ENCODE peak calls at places on chromosomes 3 and 15, in four cellular contexts. Z is kidney, M is AG04450, H is RWPE1. N is an unnamed sample.

GRCh38 chr3:190076601-190077444 is 43.9 kb downstream of the P3H2 start:
- DNase-seq in Z (peak; percentile 55), M (peak; percentile 92), H (peak; percentile 94), N (peak; percentile 90)

GRCh38 chr3:53036063-53036619 is 9.7 kb downstream of the SFMBT1 start:
- DNase-seq in Z (no peak), M (no peak), H (no peak), N (no peak)

GRCh38 chr3:162211470-162211869 is 714.9 kb downstream of the OTOL1 start:
- DNase-seq in Z (no peak), M (no peak), H (no peak), N (peak; percentile 7)

GRCh38 chr3:28651159-28651558 is 302.5 kb upstream of the AZI2 start:
- DNase-seq in Z (no peak), M (no peak), H (no peak), N (no peak)

GRCh38 chr15:80986487-80986886 is 3.1 kb downstream of the MESD start:
- DNase-seq in Z (no peak), M (no peak), H (no peak), N (no peak)

GRCh38 chr3:52533623-52534280 is at the start of gene NT5DC2:
- DNase-seq in Z (peak; percentile 89), M (no peak), H (peak; percentile 63), N (peak; percentile 83)

GRCh38 chr3:79140718-79141117 is 627.1 kb downstream of the ROBO1 start:
- DNase-seq in Z (no peak), M (peak; percentile 11), H (no peak), N (peak; percentile 10)

GRCh38 chr3:45544024-45544718 is 50.4 kb upstream of the LIMD1 start:
- DNase-seq in Z (no peak), M (no peak), H (no peak), N (no peak)

GRCh38 chr3:162978136-162978535 is 1481.5 kb downstream of the OTOL1 start:
- DNase-seq in Z (no peak), M (no peak), H (no peak), N (peak; percentile 64)

GRCh38 chr15:78093242-78094020 is 1.1 kb downstream of the SH2D7 start:
- DNase-seq in Z (no peak), M (peak; percentile 92), H (no peak), N (no peak)

GRCh38 chr3:37492977-37493471 is 318.6 kb upstream of the LRRFIP2 start:
- DNase-seq in Z (no peak), M (no peak), H (no peak), N (no peak)

GRCh38 chr15:56076651-56077050 is 83.2 kb upstream of the NEDD4 start:
- DNase-seq in Z (no peak), M (no peak), H (no peak), N (no peak)

GRCh38 chr15:100096700-100097099 is 245.1 kb downstream of the ADAMTS17 start:
- DNase-seq in Z (no peak), M (no peak), H (no peak), N (no peak)

GRCh38 chr3:159828542-159828943 is 160.1 kb upstream of the IL12A start:
- DNase-seq in Z (no peak), M (no peak), H (peak; percentile 50), N (peak; percentile 69)

GRCh38 chr15:36896949-36897348 is 203.4 kb downstream of the MEIS2 start:
- DNase-seq in Z (no peak), M (no peak), H (no peak), N (no peak)

GRCh38 chr3:138912237-138912636 is 34.7 kb downstream of the FOXL2 start:
- DNase-seq in Z (no peak), M (no peak), H (no peak), N (no peak)

GRCh38 chr3:30145281-30145680 is 461.1 kb upstream of the TGFBR2 start:
- DNase-seq in Z (no peak), M (no peak), H (no peak), N (peak; percentile 60)

GRCh38 chr3:73029321-73029796 is 32.1 kb upstream of the EBLN2 start:
- DNase-seq in Z (no peak), M (peak; percentile 41), H (peak; percentile 67), N (peak; percentile 40)

GRCh38 chr3:32340039-32340438 is 51.6 kb upstream of the CMTM7 start:
- DNase-seq in Z (no peak), M (no peak), H (peak; percentile 40), N (peak; percentile 74)

GRCh38 chr15:40578892-40579291 is 9.8 kb downstream of the RPUSD2 start:
- DNase-seq in Z (no peak), M (no peak), H (no peak), N (no peak)

GRCh38 chr3:28907616-28908015 is 373.3 kb upstream of the RBMS3 start:
- DNase-seq in Z (no peak), M (no peak), H (no peak), N (peak; percentile 22)

DNA sequence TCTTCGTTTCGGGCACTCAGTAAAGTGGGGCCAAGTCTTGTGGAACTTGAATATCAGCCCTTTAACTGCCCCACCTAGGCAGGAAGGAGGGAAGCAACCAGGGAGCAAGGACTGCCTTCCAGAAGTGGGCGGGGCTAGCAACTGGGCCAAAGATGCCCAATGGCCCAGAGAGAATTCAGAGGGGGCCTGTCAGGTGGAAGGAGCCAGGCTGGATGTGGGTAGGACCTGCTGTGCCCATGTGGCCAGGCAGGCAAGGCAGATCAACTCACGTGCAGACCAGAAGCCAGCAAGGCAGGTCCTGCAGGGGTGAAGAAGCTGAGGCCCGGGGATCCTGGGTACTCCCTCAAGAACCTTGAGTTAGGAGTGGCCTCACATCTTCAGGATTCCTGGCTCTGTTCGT is 5.5 kb downstream of the MAP6D1 start:
- DNase-seq in Z (no peak), M (no peak), H (no peak), N (no peak)
- H3K27ac ChIP-seq in Z (no peak overlapping the region), M (no peak overlapping the region), H (no peak overlapping the region), N (no peak overlapping the region)

DNA sequence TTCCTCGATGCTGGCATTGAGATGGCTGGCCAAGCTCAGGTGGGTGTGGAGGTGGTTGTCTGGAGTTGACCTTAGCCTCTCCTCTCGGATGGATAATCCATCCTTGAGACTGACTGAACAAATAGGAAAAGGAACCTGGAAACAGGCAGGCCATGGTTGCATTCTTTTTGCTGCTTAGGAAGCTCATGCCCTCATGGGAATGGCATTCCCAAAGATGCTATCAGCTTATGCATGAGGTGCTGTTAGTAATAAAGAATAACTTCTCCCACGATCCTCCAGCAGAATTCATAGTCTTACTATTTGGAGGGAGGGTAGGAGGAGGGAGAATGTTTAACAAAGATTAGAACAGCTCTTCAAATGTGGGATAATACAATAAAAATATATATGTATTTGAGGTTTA is 303.0 kb upstream of the TPM1 start:
- DNase-seq in Z (no peak), M (no peak), H (no peak), N (peak; percentile 70)
- H3K27ac ChIP-seq in Z (no peak overlapping the region), M (peak overlapping the region; percentile 54), H (peak overlapping the region; percentile 53), N (peak overlapping the region; percentile 95)

DNA sequence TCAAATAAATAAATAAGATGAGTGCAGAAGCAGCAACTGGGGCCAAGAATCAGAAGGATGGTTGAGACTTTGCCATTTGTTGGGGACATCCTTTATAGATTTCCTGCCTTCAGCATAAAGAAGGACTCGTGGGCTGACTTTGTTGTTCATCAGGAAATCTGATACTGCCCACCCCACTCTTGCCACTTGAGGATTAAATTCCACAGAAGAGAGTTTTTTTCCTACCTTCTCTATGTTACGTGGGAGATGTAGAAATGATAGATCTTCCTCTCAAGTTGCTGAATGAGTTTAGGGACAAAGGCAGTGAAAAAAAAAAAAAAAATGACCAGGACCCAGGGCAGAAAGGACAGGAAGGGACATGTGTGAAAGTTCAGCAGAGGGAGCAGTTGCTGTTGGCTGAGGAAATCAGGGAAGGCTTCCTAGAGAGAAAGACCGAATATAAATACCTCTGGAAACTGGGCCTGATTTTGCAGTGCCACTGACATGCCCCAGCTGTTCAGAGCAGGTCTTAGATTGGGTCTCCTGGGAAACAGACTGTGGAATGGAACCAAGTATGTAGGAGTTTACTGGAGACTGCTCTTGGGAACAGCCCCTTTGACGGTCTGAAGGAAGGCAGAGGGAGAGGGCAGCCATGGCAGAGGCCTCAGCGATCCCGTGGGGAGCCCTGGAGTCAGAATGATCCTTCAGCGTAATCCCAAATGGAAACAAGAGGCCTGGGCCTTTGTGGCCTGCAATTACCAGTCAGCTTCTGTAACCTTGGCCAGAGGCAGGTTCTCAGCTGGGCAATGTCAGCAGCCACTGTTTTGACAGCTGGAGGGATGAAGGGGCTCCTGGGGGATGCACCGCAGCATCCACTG is 50.9 kb downstream of the C3orf20 start:
- DNase-seq in Z (peak; percentile 82), M (peak; percentile 69), H (no peak), N (no peak)
- H3K27ac ChIP-seq in Z (no peak overlapping the region), M (peak overlapping the region; percentile 81), H (no peak overlapping the region), N (peak overlapping the region; percentile 14)

DNA sequence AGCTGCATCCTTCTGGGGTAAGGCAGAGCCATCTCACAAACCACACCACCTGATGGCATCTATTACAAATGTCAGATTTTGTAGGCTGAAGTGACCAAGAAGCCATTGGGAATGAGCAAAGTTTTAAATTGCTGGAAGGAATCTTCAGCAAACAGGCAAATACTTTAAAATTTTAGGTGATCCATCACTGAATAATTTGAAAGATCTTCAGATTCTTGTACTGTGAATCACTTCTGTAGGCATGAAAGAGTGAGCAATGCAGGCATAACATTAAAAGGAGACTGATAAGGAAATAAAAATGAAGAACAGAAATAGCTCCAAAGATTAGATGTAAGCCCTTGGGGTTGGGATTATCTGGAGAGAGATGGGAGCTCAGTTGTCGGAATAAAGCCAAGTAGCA is 36.0 kb upstream of the ALDH1L1 start:
- DNase-seq in Z (no peak), M (peak; percentile 15), H (peak; percentile 48), N (peak; percentile 60)
- H3K27ac ChIP-seq in Z (no peak overlapping the region), M (no peak overlapping the region), H (no peak overlapping the region), N (no peak overlapping the region)

DNA sequence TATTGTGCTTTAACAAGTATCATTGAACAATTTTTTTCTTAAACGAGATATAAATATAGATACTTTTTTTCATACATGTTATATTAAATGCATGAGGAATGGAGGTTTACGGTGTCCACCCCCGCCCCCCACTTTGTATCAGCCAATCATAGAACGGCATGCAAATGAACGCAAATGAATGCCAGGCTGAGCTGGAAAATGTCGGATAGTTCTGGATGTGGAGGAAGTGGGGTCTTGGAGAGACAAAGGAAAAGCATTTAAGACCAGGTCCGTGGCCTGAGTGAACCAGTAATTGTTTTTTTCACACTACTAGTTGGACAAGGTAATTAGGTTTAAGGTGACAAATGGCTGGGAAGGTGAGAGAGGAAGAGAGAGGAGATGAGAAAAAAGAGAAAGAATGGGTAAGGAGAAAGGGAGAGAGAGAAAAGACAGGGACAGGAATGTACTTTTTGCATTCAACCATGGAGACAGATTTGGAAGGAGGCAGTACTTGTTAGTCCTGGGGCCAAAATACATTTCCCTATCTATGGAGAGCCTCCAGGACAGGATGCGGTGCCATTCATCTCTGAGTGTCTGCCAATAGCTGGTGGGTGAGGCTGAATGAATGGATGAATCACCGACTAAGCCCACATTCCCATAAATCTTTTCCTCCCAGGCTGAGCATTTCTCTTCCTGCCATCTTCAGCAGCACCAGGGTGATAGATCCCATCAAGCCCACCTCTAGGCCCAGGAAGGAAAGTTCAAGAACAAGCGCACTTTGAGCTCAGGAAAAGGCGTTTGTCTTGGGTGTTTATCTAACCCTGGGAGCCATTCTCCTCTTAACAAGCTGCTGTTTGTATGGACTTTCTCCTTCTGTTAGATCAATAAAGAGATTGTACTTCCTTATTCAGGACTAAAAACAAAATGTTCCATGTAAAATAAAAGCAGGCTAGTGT is 1.4 kb upstream of the RAD18 start:
- DNase-seq in Z (no peak), M (no peak), H (peak; percentile 83), N (peak; percentile 98)
- H3K27ac ChIP-seq in Z (no peak overlapping the region), M (no peak overlapping the region), H (peak overlapping the region; percentile 75), N (peak overlapping the region; percentile 94)

GRCh38 chr3:114848643-114849350 is 298.3 kb downstream of the ZBTB20 start:
- DNase-seq in Z (peak; percentile 33), M (no peak), H (no peak), N (no peak)
- H3K27ac ChIP-seq in Z (no peak overlapping the region), M (no peak overlapping the region), H (no peak overlapping the region), N (no peak overlapping the region)